ENCODE peak calls at places on chromosomes 6 and 20, in six cellular contexts. V, R, P, O, J and M are unnamed samples.

GRCh38 chr6:52162940-52163908 is 23.0 kb upstream of the IL17A start:
- DNase-seq in R (peak), J (no peak), V (peak), O (peak), P (no peak), M (no peak)

GRCh38 chr6:36688534-36689075 is 9.0 kb upstream of the RAB44 start:
- DNase-seq in J (no peak), P (no peak), V (no peak), O (no peak), R (no peak), M (no peak)

GRCh38 chr20:5714261-5715041 is 35.8 kb upstream of the SHLD1 start:
- DNase-seq in R (no peak), J (no peak), O (peak), V (no peak), P (peak), M (peak)

GRCh38 chr6:159056003-159056402 is 11.2 kb upstream of the TAGAP start:
- DNase-seq in J (no peak), V (no peak), R (no peak), O (no peak), P (no peak), M (no peak)

GRCh38 chr6:120077489-120077888 is 727.9 kb upstream of the MAN1A1 start:
- DNase-seq in V (no peak), O (no peak), J (no peak), P (no peak), R (no peak), M (no peak)

GRCh38 chr6:98839788-98840361 is 5.5 kb downstream of the POU3F2 start:
- DNase-seq in P (no peak), V (peak), J (no peak), O (no peak), R (peak), M (no peak)

GRCh38 chr20:17648782-17649730 is 33.0 kb downstream of the RRBP1 start:
- DNase-seq in O (no peak), P (peak), V (peak), R (peak), J (no peak), M (no peak)

GRCh38 chr6:143015300-143015706 is 45.4 kb upstream of the AIG1 start:
- DNase-seq in V (no peak), O (no peak), R (no peak), J (no peak), P (no peak), M (no peak)

GRCh38 chr6:136351518-136352106 is 62.0 kb upstream of the BCLAF1 start:
- DNase-seq in P (no peak), R (no peak), J (no peak), V (no peak), O (no peak), M (no peak)

GRCh38 chr6:151240036-151240685 is 394 bp downstream of the AKAP12 start:
- DNase-seq in R (no peak), O (no peak), V (peak), J (no peak), P (peak), M (peak)

GRCh38 chr6:109174911-109175310 is 79.6 kb downstream of the CEP57L1 start:
- DNase-seq in R (no peak), V (no peak), J (peak), O (no peak), P (no peak), M (no peak)